ENCODE peak calls at places on chromosomes 11 and 22, in five cellular contexts. R, O, U, M and Z are unnamed samples.

GRCh38 chr11:89381094-89381493 is 110.1 kb downstream of the NOX4 start:
- DNase-seq in R (no peak), O (peak), U (peak), M (no peak), Z (peak)

GRCh38 chr22:45203150-45203974 is 37.3 kb downstream of the KIAA0930 start:
- DNase-seq in R (no peak), O (no peak), U (no peak), M (no peak), Z (no peak)

GRCh38 chr11:113457784-113458183 is 17.4 kb downstream of the DRD2 start:
- DNase-seq in R (no peak), O (no peak), U (no peak), M (no peak), Z (no peak)

GRCh38 chr11:83722392-83722791 is 436.2 kb upstream of the CCDC90B start:
- DNase-seq in R (no peak), O (no peak), U (no peak), M (no peak), Z (no peak)

GRCh38 chr11:93843906-93844305 is 6.5 kb downstream of the VSTM5 start:
- DNase-seq in R (no peak), O (no peak), U (no peak), M (no peak), Z (no peak)

GRCh38 chr11:2539761-2540520 is 95.1 kb downstream of the KCNQ1 start:
- DNase-seq in R (no peak), O (no peak), U (no peak), M (no peak), Z (no peak)

GRCh38 chr11:78231962-78232459 is 43.3 kb downstream of the USP35 start:
- DNase-seq in R (no peak), O (no peak), U (peak), M (no peak), Z (no peak)

GRCh38 chr11:64037027-64037633 is 1.4 kb downstream of the FLRT1 start:
- DNase-seq in R (no peak), O (no peak), U (no peak), M (no peak), Z (no peak)

GRCh38 chr11:60756307-60757032 is at the start of gene MS4A15:
- DNase-seq in R (no peak), O (no peak), U (peak), M (peak), Z (no peak)

GRCh38 chr11:68843052-68843561 is 1.4 kb upstream of the CPT1A start:
- DNase-seq in R (peak), O (no peak), U (no peak), M (no peak), Z (no peak)

GRCh38 chr11:69569306-69570200 is 71.4 kb upstream of the CCND1 start:
- DNase-seq in R (no peak), O (no peak), U (no peak), M (no peak), Z (no peak)

GRCh38 chr22:38564669-38565068 is 5.3 kb downstream of the DMC1 start:
- DNase-seq in R (no peak), O (no peak), U (no peak), M (no peak), Z (no peak)

GRCh38 chr11:110289472-110289871 is 6.9 kb downstream of the RDX start:
- DNase-seq in R (no peak), O (no peak), U (no peak), M (no peak), Z (no peak)

GRCh38 chr11:111982019-111982464 is 43.2 kb upstream of the DLAT start:
- DNase-seq in R (no peak), O (no peak), U (no peak), M (peak), Z (no peak)

GRCh38 chr22:48760481-48761238 is 1067.0 kb downstream of the BRD1 start:
- DNase-seq in R (no peak), O (no peak), U (no peak), M (no peak), Z (no peak)

GRCh38 chr11:121634889-121635288 is 182.1 kb upstream of the SORL1-AS1 start:
- DNase-seq in R (no peak), O (no peak), U (peak), M (no peak), Z (no peak)

GRCh38 chr11:31940396-31941037 is 129.4 kb upstream of the PAX6 start:
- DNase-seq in R (no peak), O (no peak), U (peak), M (no peak), Z (no peak)

GRCh38 chr11:117928818-117929567 is at the start of gene TMPRSS13:
- DNase-seq in R (no peak), O (no peak), U (no peak), M (no peak), Z (no peak)